ENCODE peak calls at places on chromosomes 5 and 9, in six cellular contexts. One of them, this sample, is unnamed.

GRCh38 chr9:131186622-131187021 is 61.2 kb downstream of the NUP214 start:
- DNase-seq in activated CD4-positive, CD25-positive, alpha-beta regulatory T cell treated with anti-CD3 and anti-CD28 coated beads, Interleukin-2, amount 50 U/mL, for 72 hours: no peak
- DNase-seq in ELF-1: no peak
- DNase-seq in OCI-LY7: no peak
- DNase-seq in A549: no peak
- DNase-seq in astrocyte of the spinal cord: no peak
- DNase-seq in this sample: no peak

GRCh38 chr9:127712851-127713250 is 2.6 kb downstream of the PTRH1 start:
- DNase-seq in activated CD4-positive, CD25-positive, alpha-beta regulatory T cell treated with anti-CD3 and anti-CD28 coated beads, Interleukin-2, amount 50 U/mL, for 72 hours: no peak
- DNase-seq in ELF-1: no peak
- DNase-seq in OCI-LY7: no peak
- DNase-seq in A549: no peak
- DNase-seq in astrocyte of the spinal cord: no peak
- DNase-seq in this sample: no peak

GRCh38 chr5:136679233-136679632 is 313.9 kb upstream of the TRPC7 start:
- DNase-seq in activated CD4-positive, CD25-positive, alpha-beta regulatory T cell treated with anti-CD3 and anti-CD28 coated beads, Interleukin-2, amount 50 U/mL, for 72 hours: no peak
- DNase-seq in ELF-1: no peak
- DNase-seq in OCI-LY7: no peak
- DNase-seq in A549: no peak
- DNase-seq in astrocyte of the spinal cord: no peak
- DNase-seq in this sample: no peak

GRCh38 chr5:74104469-74104868 is 478.5 kb downstream of the ARHGEF28 start:
- DNase-seq in activated CD4-positive, CD25-positive, alpha-beta regulatory T cell treated with anti-CD3 and anti-CD28 coated beads, Interleukin-2, amount 50 U/mL, for 72 hours: no peak
- DNase-seq in ELF-1: no peak
- DNase-seq in OCI-LY7: no peak
- DNase-seq in A549: peak
- DNase-seq in astrocyte of the spinal cord: no peak
- DNase-seq in this sample: no peak

GRCh38 chr5:124885490-124885889 is 139.1 kb upstream of the ZNF608 start:
- DNase-seq in activated CD4-positive, CD25-positive, alpha-beta regulatory T cell treated with anti-CD3 and anti-CD28 coated beads, Interleukin-2, amount 50 U/mL, for 72 hours: no peak
- DNase-seq in ELF-1: no peak
- DNase-seq in OCI-LY7: no peak
- DNase-seq in A549: no peak
- DNase-seq in astrocyte of the spinal cord: no peak
- DNase-seq in this sample: no peak

GRCh38 chr9:131709741-131710499 is 30.0 kb downstream of the RAPGEF1 start:
- DNase-seq in activated CD4-positive, CD25-positive, alpha-beta regulatory T cell treated with anti-CD3 and anti-CD28 coated beads, Interleukin-2, amount 50 U/mL, for 72 hours: no peak
- DNase-seq in ELF-1: peak
- DNase-seq in OCI-LY7: no peak
- DNase-seq in A549: no peak
- DNase-seq in astrocyte of the spinal cord: peak
- DNase-seq in this sample: no peak

GRCh38 chr5:150523472-150524350 is 15.8 kb downstream of the NDST1 start:
- DNase-seq in activated CD4-positive, CD25-positive, alpha-beta regulatory T cell treated with anti-CD3 and anti-CD28 coated beads, Interleukin-2, amount 50 U/mL, for 72 hours: no peak
- DNase-seq in ELF-1: peak
- DNase-seq in OCI-LY7: peak
- DNase-seq in A549: peak
- DNase-seq in astrocyte of the spinal cord: peak
- DNase-seq in this sample: peak

GRCh38 chr9:755454-756381 is 85.8 kb upstream of the DMRT1 start:
- DNase-seq in activated CD4-positive, CD25-positive, alpha-beta regulatory T cell treated with anti-CD3 and anti-CD28 coated beads, Interleukin-2, amount 50 U/mL, for 72 hours: no peak
- DNase-seq in ELF-1: peak
- DNase-seq in OCI-LY7: no peak
- DNase-seq in A549: peak
- DNase-seq in astrocyte of the spinal cord: peak
- DNase-seq in this sample: no peak

GRCh38 chr5:131766689-131767088 is 30.1 kb downstream of the FNIP1 start:
- DNase-seq in activated CD4-positive, CD25-positive, alpha-beta regulatory T cell treated with anti-CD3 and anti-CD28 coated beads, Interleukin-2, amount 50 U/mL, for 72 hours: no peak
- DNase-seq in ELF-1: no peak
- DNase-seq in OCI-LY7: no peak
- DNase-seq in A549: no peak
- DNase-seq in astrocyte of the spinal cord: no peak
- DNase-seq in this sample: no peak

GRCh38 chr9:117691367-117691766 is 12.8 kb upstream of the TLR4 start:
- DNase-seq in activated CD4-positive, CD25-positive, alpha-beta regulatory T cell treated with anti-CD3 and anti-CD28 coated beads, Interleukin-2, amount 50 U/mL, for 72 hours: no peak
- DNase-seq in ELF-1: no peak
- DNase-seq in OCI-LY7: no peak
- DNase-seq in A549: no peak
- DNase-seq in astrocyte of the spinal cord: peak
- DNase-seq in this sample: no peak

GRCh38 chr5:127700237-127700766 is 2.9 kb upstream of the CCDC192 start:
- DNase-seq in activated CD4-positive, CD25-positive, alpha-beta regulatory T cell treated with anti-CD3 and anti-CD28 coated beads, Interleukin-2, amount 50 U/mL, for 72 hours: no peak
- DNase-seq in ELF-1: peak
- DNase-seq in OCI-LY7: no peak
- DNase-seq in A549: no peak
- DNase-seq in astrocyte of the spinal cord: no peak
- DNase-seq in this sample: no peak